ENCODE peak calls at places on chromosomes 11 and 22, in seven cellular contexts. S is Peyer's patch, N is heart right ventricle, L is HCT116, W is stomach, O is pancreas, G is colonic mucosa. R is an unnamed sample. For H3K4me1, the result is how much of the 10 kb centered on the place peaks cover.

GRCh38 chr11:67503119-67504022 is 1.8 kb downstream of the PITPNM1 start:
- DNase-seq in S (no peak), N (no peak), L (no peak), W (no peak), O (no peak), G (no peak), R (no peak)

GRCh38 chr11:118054712-118055640 is 21.9 kb upstream of the TMPRSS4 start:
- DNase-seq in S (no peak), N (no peak), L (no peak), W (peak), O (no peak), G (no peak), R (no peak)

GRCh38 chr22:20867179-20868099 is 8.6 kb downstream of the SNAP29 start:
- DNase-seq in S (peak), N (peak), L (no peak), W (peak), O (peak), G (peak), R (peak)

GRCh38 chr22:41862160-41862529 is 29.2 kb downstream of the SREBF2 start:
- DNase-seq in S (no peak), N (no peak), L (no peak), W (no peak), O (no peak), G (no peak), R (no peak)

GRCh38 chr11:30346068-30346688 is 23.3 kb downstream of the ARL14EP start:
- DNase-seq in S (no peak), N (no peak), L (peak), W (no peak), O (no peak), G (no peak), R (no peak)

GRCh38 chr22:25114369-25115362 is 85.0 kb upstream of the CRYBB3 start:
- DNase-seq in S (no peak), N (no peak), L (no peak), W (no peak), O (no peak), G (no peak), R (no peak)

GRCh38 chr11:83521647-83522596 is 235.8 kb upstream of the CCDC90B start:
- DNase-seq in S (no peak), N (no peak), L (no peak), W (no peak), O (no peak), G (no peak), R (no peak)

GRCh38 chr11:75324740-75325139 is 26.7 kb downstream of the ARRB1 start:
- DNase-seq in S (no peak), N (no peak), L (no peak), W (peak), O (peak), G (no peak), R (no peak)

GRCh38 chr11:35419713-35420333 is 465 bp upstream of the SLC1A2 start:
- DNase-seq in S (no peak), N (peak), L (no peak), W (no peak), O (no peak), G (no peak), R (peak)

GRCh38 chr22:43883012-43883661 is 8.7 kb downstream of the PNPLA5 start:
- DNase-seq in S (peak), N (no peak), L (peak), W (peak), O (no peak), G (peak), R (no peak)

GRCh38 chr22:45977003-45977395 is at the start of gene WNT7B:
- DNase-seq in S (no peak), N (no peak), L (peak), W (no peak), O (no peak), G (no peak), R (no peak)

GRCh38 chr11:62048101-62048500 is 75.7 kb upstream of the INCENP start:
- DNase-seq in S (no peak), N (no peak), L (no peak), W (no peak), O (no peak), G (no peak), R (no peak)

GRCh38 chr11:93585758-93586157 is 42.6 kb upstream of the SMCO4 start:
- DNase-seq in S (peak), N (no peak), L (no peak), W (peak), O (no peak), G (no peak), R (no peak)

GRCh38 chr22:26680485-26680884 is 23.1 kb downstream of the MIAT start:
- DNase-seq in S (no peak), N (no peak), L (no peak), W (no peak), O (no peak), G (no peak), R (no peak)

GRCh38 chr11:130413383-130414106 is 14.9 kb downstream of the ADAMTS8 start:
- DNase-seq in S (no peak), N (no peak), L (no peak), W (no peak), O (no peak), G (no peak), R (no peak)

GRCh38 chr11:3738723-3739122 is 58.6 kb downstream of the NUP98 start:
- DNase-seq in S (no peak), N (no peak), L (no peak), W (no peak), O (no peak), G (no peak), R (no peak)

GRCh38 chr11:85590848-85591483 is 36.2 kb downstream of the DLG2 start:
- DNase-seq in S (no peak), N (no peak), L (peak), W (no peak), O (no peak), G (no peak), R (no peak)

GRCh38 chr11:37459430-37459829 is 861.4 kb upstream of the RAG2 start:
- DNase-seq in S (no peak), N (no peak), L (no peak), W (no peak), O (no peak), G (no peak), R (no peak)

GRCh38 chr11:102869354-102869753 is 5.4 kb downstream of the MMP12 start:
- DNase-seq in S (no peak), N (no peak), L (no peak), W (no peak), O (no peak), G (no peak), R (no peak)

GRCh38 chr11:132337819-132338416 is 967.5 kb downstream of the NTM start:
- DNase-seq in S (no peak), N (no peak), L (no peak), W (no peak), O (no peak), G (no peak), R (no peak)

GRCh38 chr11:33912405-33913361 is 20.8 kb upstream of the LMO2 start:
- DNase-seq in S (no peak), N (no peak), L (peak), W (no peak), O (no peak), G (no peak), R (no peak)

GRCh38 chr11:21933095-21933494 is 259.8 kb upstream of the ANO5 start:
- DNase-seq in S (no peak), N (no peak), L (no peak), W (no peak), O (no peak), G (no peak), R (no peak)

GRCh38 chr11:120817131-120817530 is 206.8 kb upstream of the TBCEL start:
- DNase-seq in S (no peak), N (peak), L (no peak), W (no peak), O (no peak), G (no peak), R (peak)

GRCh38 chr22:25083414-25084166 is 116.1 kb upstream of the CRYBB3 start:
- DNase-seq in S (no peak), N (no peak), L (no peak), W (no peak), O (peak), G (no peak), R (no peak)

GRCh38 chr11:65314501-65315203 is at the start of gene CDC42EP2:
- DNase-seq in S (peak), N (peak), L (peak), W (peak), O (peak), G (peak), R (peak)

GRCh38 chr11:82944198-82944597 is 42.7 kb downstream of the DDIAS start:
- DNase-seq in S (no peak), N (no peak), L (no peak), W (no peak), O (no peak), G (no peak), R (no peak)

GRCh38 chr11:64523456-64524187 is 67.4 kb upstream of the SLC22A12 start:
- DNase-seq in S (no peak), N (no peak), L (no peak), W (no peak), O (no peak), G (no peak), R (no peak)

GRCh38 chr11:9004310-9004945 is 627 bp upstream of the NRIP3 start:
- DNase-seq in S (peak), N (peak), L (no peak), W (no peak), O (peak), G (no peak), R (no peak)

GRCh38 chr22:45742866-45743450 is 71.3 kb downstream of the ATXN10 start:
- DNase-seq in S (no peak), N (no peak), L (no peak), W (peak), O (no peak), G (no peak), R (no peak)

GRCh38 chr22:26066534-26066933 is 102.7 kb upstream of the SEZ6L start:
- DNase-seq in S (no peak), N (no peak), L (no peak), W (no peak), O (no peak), G (no peak), R (no peak)

GRCh38 chr11:45927332-45927683 is 4.9 kb downstream of the LARGE2 start:
- DNase-seq in S (no peak), N (no peak), L (no peak), W (no peak), O (no peak), G (peak), R (peak)

GRCh38 chr11:129326921-129327320 is 48.7 kb upstream of the BARX2 start:
- DNase-seq in S (no peak), N (no peak), L (no peak), W (no peak), O (no peak), G (no peak), R (no peak)

GRCh38 chr22:21866821-21867527 is 471 bp downstream of the MAPK1 start:
- DNase-seq in S (no peak), N (no peak), L (no peak), W (peak), O (no peak), G (peak), R (peak)

GRCh38 chr22:38193580-38193979 is 8.2 kb upstream of the MAFF start:
- DNase-seq in S (no peak), N (peak), L (no peak), W (peak), O (no peak), G (no peak), R (peak)

GRCh38 chr11:69931994-69932910 is 113.0 kb upstream of the FGF3 start:
- DNase-seq in S (no peak), N (peak), L (no peak), W (no peak), O (no peak), G (no peak), R (peak)

GRCh38 chr22:35292786-35293185 is 6.9 kb upstream of the TOM1 start:
- DNase-seq in S (no peak), N (no peak), L (no peak), W (no peak), O (no peak), G (no peak), R (no peak)

GRCh38 chr11:44771252-44771734 is 44.5 kb downstream of the TSPAN18 start:
- DNase-seq in S (no peak), N (no peak), L (no peak), W (no peak), O (no peak), G (no peak), R (no peak)
- H3K27ac ChIP-seq in S (no peak), N (no peak), L (no peak), W (no peak), O (no peak), G (no peak), R (no peak)

GRCh38 chr11:111388842-111389241 is 9.8 kb upstream of the POU2AF1 start:
- DNase-seq in S (no peak), N (no peak), L (no peak), W (no peak), O (no peak), G (peak), R (no peak)

GRCh38 chr11:111393585-111393984 is 14.5 kb upstream of the POU2AF1 start:
- DNase-seq in S (no peak), N (no peak), L (no peak), W (no peak), O (no peak), G (no peak), R (no peak)

GRCh38 chr11:111392552-111392951 is 13.5 kb upstream of the POU2AF1 start:
- DNase-seq in S (no peak), N (no peak), L (no peak), W (no peak), O (no peak), G (no peak), R (no peak)

GRCh38 chr11:111393096-111393495 is 14.0 kb upstream of the POU2AF1 start:
- DNase-seq in S (no peak), N (no peak), L (no peak), W (no peak), O (no peak), G (no peak), R (no peak)

GRCh38 chr11:111391328-111392124 is 12.5 kb upstream of the POU2AF1 start:
- DNase-seq in S (no peak), N (no peak), L (no peak), W (peak), O (no peak), G (no peak), R (no peak)
- H3K4me1 ChIP-seq in S (under half), N (under half), L (under half), W (under half), O (under half), G (under half), R (under half)

DNA sequence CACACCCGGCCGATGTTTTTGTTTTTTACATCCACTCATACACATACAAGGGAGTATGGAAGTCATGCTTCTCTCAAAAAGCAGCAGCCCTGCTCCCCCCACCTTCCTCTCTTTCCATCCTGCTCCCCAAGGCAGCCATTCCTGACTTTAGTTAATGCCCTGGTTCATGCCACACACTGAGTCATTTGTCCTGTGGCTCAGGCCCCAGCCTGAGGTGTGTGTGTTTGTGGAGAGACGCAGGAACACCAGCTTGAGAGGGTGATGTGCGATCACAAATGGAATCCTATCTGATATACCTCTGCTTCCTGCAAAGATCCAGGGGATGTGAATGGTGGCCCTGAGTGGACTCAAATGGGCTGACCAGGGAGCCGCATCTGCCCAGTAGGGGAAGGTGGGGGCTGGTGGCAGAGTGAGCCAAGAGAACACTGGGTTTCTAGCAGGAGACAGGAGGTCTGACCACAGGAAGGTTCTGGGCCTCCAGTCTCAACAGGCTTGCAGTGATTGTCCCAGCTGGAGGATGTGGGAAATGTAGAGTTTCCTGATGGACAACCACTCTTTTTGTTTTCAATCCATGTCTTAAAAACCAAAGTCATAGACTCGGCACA is 86.7 kb downstream of the OSBP2 start:
- DNase-seq in S (no peak), N (no peak), L (no peak), W (no peak), O (no peak), G (no peak), R (no peak)
- H3K27ac ChIP-seq in S (no peak), N (no peak), L (no peak), W (no peak), O (no peak), G (no peak), R (no peak)

GRCh38 chr11:133950874-133951483 is 5.8 kb downstream of the IGSF9B start:
- DNase-seq in S (no peak), N (peak), L (no peak), W (no peak), O (no peak), G (no peak), R (peak)

GRCh38 chr11:133953571-133953970 is 3.2 kb downstream of the IGSF9B start:
- DNase-seq in S (no peak), N (no peak), L (no peak), W (no peak), O (no peak), G (no peak), R (no peak)

GRCh38 chr11:133953999-133954398 is 2.8 kb downstream of the IGSF9B start:
- DNase-seq in S (no peak), N (no peak), L (no peak), W (no peak), O (no peak), G (no peak), R (no peak)

GRCh38 chr11:133951484-133952198 is 5.1 kb downstream of the IGSF9B start:
- DNase-seq in S (no peak), N (no peak), L (no peak), W (no peak), O (no peak), G (no peak), R (no peak)

GRCh38 chr11:133952199-133953190 is 4.3 kb downstream of the IGSF9B start:
- DNase-seq in S (no peak), N (no peak), L (no peak), W (no peak), O (no peak), G (no peak), R (no peak)
- H3K4me1 ChIP-seq in S (half or more), N (half or more), L (under half), W (half or more), O (under half), G (under half), R (half or more)

GRCh38 chr22:47196493-47196849 is 434.0 kb downstream of the TBC1D22A start:
- DNase-seq in S (no peak), N (no peak), L (no peak), W (peak), O (no peak), G (no peak), R (no peak)
- H3K27ac ChIP-seq in S (no peak), N (no peak), L (no peak), W (no peak), O (no peak), G (no peak), R (no peak)

DNA sequence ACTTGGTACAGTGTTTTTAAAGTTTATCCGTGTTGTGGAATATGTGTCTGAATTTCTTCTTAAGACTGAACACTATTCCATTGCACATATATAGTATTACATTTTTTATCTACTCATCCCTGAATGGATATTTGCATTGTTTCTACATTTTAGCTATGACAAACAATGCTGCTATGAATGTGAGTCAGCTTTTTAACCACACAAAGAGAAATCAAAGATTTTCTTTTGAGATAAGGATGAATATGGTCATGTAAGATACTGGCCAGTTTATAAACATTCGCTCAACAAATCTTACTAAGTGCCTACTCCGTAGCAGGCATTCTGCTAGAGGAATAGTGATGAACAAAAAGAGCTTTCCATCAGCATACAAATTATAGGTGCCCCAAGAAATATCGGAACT is 16.5 kb upstream of the OR9G4 start:
- DNase-seq in S (no peak), N (no peak), L (no peak), W (no peak), O (no peak), G (no peak), R (no peak)
- H3K4me1 ChIP-seq in S (under half), N (under half), L (under half), W (under half), O (under half), G (under half), R (under half)

GRCh38 chr11:87355614-87356013 is 317.9 kb downstream of the TMEM135 start:
- DNase-seq in S (no peak), N (no peak), L (no peak), W (no peak), O (no peak), G (no peak), R (no peak)

GRCh38 chr11:87356428-87356827 is 318.7 kb downstream of the TMEM135 start:
- DNase-seq in S (peak), N (no peak), L (no peak), W (no peak), O (no peak), G (peak), R (no peak)

GRCh38 chr11:87352759-87353707 is 315.3 kb downstream of the TMEM135 start:
- DNase-seq in S (peak), N (peak), L (peak), W (peak), O (peak), G (peak), R (peak)

GRCh38 chr11:87351671-87352070 is 313.9 kb downstream of the TMEM135 start:
- DNase-seq in S (no peak), N (no peak), L (no peak), W (no peak), O (no peak), G (no peak), R (no peak)

DNA sequence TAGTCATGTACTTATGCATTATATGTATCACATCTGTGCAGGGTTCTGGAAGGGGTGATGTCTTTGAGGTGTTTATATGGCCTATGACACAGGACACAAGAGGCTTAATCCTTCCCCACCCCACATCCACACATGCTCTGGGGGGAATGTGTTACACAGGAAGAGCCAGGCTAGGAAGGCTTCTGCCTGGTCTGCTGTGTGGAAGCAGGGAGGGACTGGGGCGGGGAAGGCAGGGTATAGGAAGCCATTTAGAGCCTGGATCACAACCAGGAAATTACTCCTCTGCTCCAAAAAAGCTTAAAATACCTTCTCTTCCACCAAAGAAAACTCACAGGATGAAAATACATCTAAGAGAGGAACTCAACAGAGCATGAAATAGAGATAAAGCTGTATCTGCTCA is 316.2 kb downstream of the TMEM135 start:
- DNase-seq in S (no peak), N (no peak), L (no peak), W (no peak), O (no peak), G (no peak), R (no peak)
- H3K27ac ChIP-seq in S (peak), N (no peak), L (no peak), W (no peak), O (no peak), G (no peak), R (peak)